ENCODE peak calls at places on chromosomes 7 and 10, in eight cellular contexts. J is adipocyte; D is GM12891; T is Kasumi-1; Y is activated naive CD8-positive, alpha-beta T cell treated with anti-CD3 and anti-CD28 coated beads, Interleukin-2, amount 50 U/mL, for 24 hours; F is activated T-cell treated with anti-CD3 and anti-CD28 coated beads for 48 hours; W is germinal center; A is T-helper 2 cell. S is an unnamed sample.

GRCh38 chr10:132463333-132464255 is 66.6 kb downstream of the PWWP2B start:
- DNase-seq in J (peak), D (no peak), T (peak), Y (no peak), F (no peak), W (no peak), A (no peak), S (no peak)

GRCh38 chr10:3754727-3755439 is 30.1 kb downstream of the KLF6 start:
- DNase-seq in J (peak), D (no peak), T (no peak), Y (no peak), F (no peak), W (no peak), A (no peak), S (no peak)

GRCh38 chr10:22851865-22852239 is 76.0 kb upstream of the ARMC3 start:
- DNase-seq in J (no peak), D (no peak), T (no peak), Y (no peak), F (no peak), W (no peak), A (no peak), S (no peak)

GRCh38 chr7:92835140-92835850 is 1.1 kb downstream of the CDK6 start:
- DNase-seq in J (peak), D (peak), T (peak), Y (peak), F (peak), W (peak), A (peak), S (no peak)

GRCh38 chr7:2670720-2671391 is 17.1 kb upstream of the AMZ1 start:
- DNase-seq in J (peak), D (peak), T (peak), Y (peak), F (peak), W (peak), A (peak), S (peak)

GRCh38 chr10:74063256-74063655 is 65.3 kb downstream of the VCL start:
- DNase-seq in J (no peak), D (no peak), T (no peak), Y (no peak), F (no peak), W (no peak), A (no peak), S (no peak)

GRCh38 chr10:50604049-50604640 is 19.6 kb downstream of the SGMS1 start:
- DNase-seq in J (peak), D (peak), T (peak), Y (no peak), F (no peak), W (peak), A (peak), S (no peak)

GRCh38 chr7:16432425-16432731 is 11.0 kb upstream of the CRPPA start:
- DNase-seq in J (no peak), D (no peak), T (no peak), Y (no peak), F (no peak), W (no peak), A (no peak), S (no peak)

GRCh38 chr7:140036224-140036651 is 26.5 kb downstream of the PARP12 start:
- DNase-seq in J (no peak), D (no peak), T (no peak), Y (peak), F (no peak), W (no peak), A (peak), S (no peak)

GRCh38 chr10:76961841-76962240 is 675.8 kb downstream of the KCNMA1 start:
- DNase-seq in J (no peak), D (no peak), T (peak), Y (no peak), F (no peak), W (no peak), A (no peak), S (no peak)

GRCh38 chr7:135597181-135597925 is 39.6 kb downstream of the NUP205 start:
- DNase-seq in J (peak), D (no peak), T (no peak), Y (no peak), F (no peak), W (no peak), A (no peak), S (no peak)

GRCh38 chr10:79139124-79139835 is 70.5 kb downstream of the ZMIZ1 start:
- DNase-seq in J (peak), D (no peak), T (peak), Y (no peak), F (no peak), W (no peak), A (no peak), S (no peak)